ENCODE peak calls at places on chromosomes 6 and 20, in four cellular contexts. One of them, this sample, is unnamed.

GRCh38 chr6:37693546-37694250 is 4.0 kb downstream of the MDGA1 start:
- DNase-seq in heart left ventricle: no peak
- DNase-seq in GM12892: no peak
- DNase-seq in activated naive CD8-positive, alpha-beta T cell treated with anti-CD3 and anti-CD28 coated beads, Interleukin-2, amount 50 U/mL, for 24 hours: no peak
- DNase-seq in this sample: no peak

GRCh38 chr6:41581381-41581991 is 35.3 kb downstream of the FOXP4 start:
- DNase-seq in heart left ventricle: peak
- DNase-seq in GM12892: no peak
- DNase-seq in activated naive CD8-positive, alpha-beta T cell treated with anti-CD3 and anti-CD28 coated beads, Interleukin-2, amount 50 U/mL, for 24 hours: no peak
- DNase-seq in this sample: no peak

GRCh38 chr6:16519265-16520242 is 241.7 kb downstream of the ATXN1 start:
- DNase-seq in heart left ventricle: no peak
- DNase-seq in GM12892: no peak
- DNase-seq in activated naive CD8-positive, alpha-beta T cell treated with anti-CD3 and anti-CD28 coated beads, Interleukin-2, amount 50 U/mL, for 24 hours: no peak
- DNase-seq in this sample: no peak

GRCh38 chr20:45450097-45450818 is 19.3 kb upstream of the WFDC2 start:
- DNase-seq in heart left ventricle: no peak
- DNase-seq in GM12892: no peak
- DNase-seq in activated naive CD8-positive, alpha-beta T cell treated with anti-CD3 and anti-CD28 coated beads, Interleukin-2, amount 50 U/mL, for 24 hours: no peak
- DNase-seq in this sample: no peak

GRCh38 chr6:152776833-152777232 is 26.2 kb downstream of the VIP start:
- DNase-seq in heart left ventricle: no peak
- DNase-seq in GM12892: no peak
- DNase-seq in activated naive CD8-positive, alpha-beta T cell treated with anti-CD3 and anti-CD28 coated beads, Interleukin-2, amount 50 U/mL, for 24 hours: no peak
- DNase-seq in this sample: no peak

GRCh38 chr20:38141154-38141888 is 23.7 kb downstream of the TGM2 start:
- DNase-seq in heart left ventricle: no peak
- DNase-seq in GM12892: no peak
- DNase-seq in activated naive CD8-positive, alpha-beta T cell treated with anti-CD3 and anti-CD28 coated beads, Interleukin-2, amount 50 U/mL, for 24 hours: no peak
- DNase-seq in this sample: no peak

GRCh38 chr6:15061176-15061575 is 184.7 kb upstream of the JARID2 start:
- DNase-seq in heart left ventricle: peak
- DNase-seq in GM12892: no peak
- DNase-seq in activated naive CD8-positive, alpha-beta T cell treated with anti-CD3 and anti-CD28 coated beads, Interleukin-2, amount 50 U/mL, for 24 hours: no peak
- DNase-seq in this sample: no peak

GRCh38 chr6:158041788-158042187 is 60.1 kb downstream of the SYNJ2 start:
- DNase-seq in heart left ventricle: no peak
- DNase-seq in GM12892: no peak
- DNase-seq in activated naive CD8-positive, alpha-beta T cell treated with anti-CD3 and anti-CD28 coated beads, Interleukin-2, amount 50 U/mL, for 24 hours: no peak
- DNase-seq in this sample: no peak

GRCh38 chr6:91672201-91672600 is 1085.3 kb upstream of the MAP3K7 start:
- DNase-seq in heart left ventricle: no peak
- DNase-seq in GM12892: no peak
- DNase-seq in activated naive CD8-positive, alpha-beta T cell treated with anti-CD3 and anti-CD28 coated beads, Interleukin-2, amount 50 U/mL, for 24 hours: no peak
- DNase-seq in this sample: no peak

GRCh38 chr6:41939848-41940758 is 1.5 kb downstream of the CCND3 start:
- DNase-seq in heart left ventricle: no peak
- DNase-seq in GM12892: no peak
- DNase-seq in activated naive CD8-positive, alpha-beta T cell treated with anti-CD3 and anti-CD28 coated beads, Interleukin-2, amount 50 U/mL, for 24 hours: peak
- DNase-seq in this sample: peak

GRCh38 chr6:7129784-7130569 is 22.2 kb downstream of the RREB1 start:
- DNase-seq in heart left ventricle: no peak
- DNase-seq in GM12892: no peak
- DNase-seq in activated naive CD8-positive, alpha-beta T cell treated with anti-CD3 and anti-CD28 coated beads, Interleukin-2, amount 50 U/mL, for 24 hours: peak
- DNase-seq in this sample: no peak

GRCh38 chr6:42294759-42295158 is 77.1 kb upstream of the MRPS10 start:
- DNase-seq in heart left ventricle: no peak
- DNase-seq in GM12892: no peak
- DNase-seq in activated naive CD8-positive, alpha-beta T cell treated with anti-CD3 and anti-CD28 coated beads, Interleukin-2, amount 50 U/mL, for 24 hours: no peak
- DNase-seq in this sample: no peak

GRCh38 chr6:147173675-147174339 is 30.4 kb upstream of the STXBP5 start:
- DNase-seq in heart left ventricle: no peak
- DNase-seq in GM12892: no peak
- DNase-seq in activated naive CD8-positive, alpha-beta T cell treated with anti-CD3 and anti-CD28 coated beads, Interleukin-2, amount 50 U/mL, for 24 hours: no peak
- DNase-seq in this sample: no peak

GRCh38 chr20:31704225-31705119 is 18.2 kb downstream of the BCL2L1 start:
- DNase-seq in heart left ventricle: no peak
- DNase-seq in GM12892: no peak
- DNase-seq in activated naive CD8-positive, alpha-beta T cell treated with anti-CD3 and anti-CD28 coated beads, Interleukin-2, amount 50 U/mL, for 24 hours: no peak
- DNase-seq in this sample: no peak

GRCh38 chr6:16148498-16148897 is 19.6 kb downstream of the MYLIP start:
- DNase-seq in heart left ventricle: no peak
- DNase-seq in GM12892: no peak
- DNase-seq in activated naive CD8-positive, alpha-beta T cell treated with anti-CD3 and anti-CD28 coated beads, Interleukin-2, amount 50 U/mL, for 24 hours: no peak
- DNase-seq in this sample: no peak

GRCh38 chr6:135531954-135532490 is 34.5 kb upstream of the AHI1 start:
- DNase-seq in heart left ventricle: no peak
- DNase-seq in GM12892: no peak
- DNase-seq in activated naive CD8-positive, alpha-beta T cell treated with anti-CD3 and anti-CD28 coated beads, Interleukin-2, amount 50 U/mL, for 24 hours: no peak
- DNase-seq in this sample: no peak

GRCh38 chr6:73923899-73924485 is 228.0 kb downstream of the CD109 start:
- DNase-seq in heart left ventricle: peak
- DNase-seq in GM12892: no peak
- DNase-seq in activated naive CD8-positive, alpha-beta T cell treated with anti-CD3 and anti-CD28 coated beads, Interleukin-2, amount 50 U/mL, for 24 hours: no peak
- DNase-seq in this sample: no peak

GRCh38 chr6:138230759-138231398 is 12.6 kb upstream of the PBOV1 start:
- DNase-seq in heart left ventricle: no peak
- DNase-seq in GM12892: no peak
- DNase-seq in activated naive CD8-positive, alpha-beta T cell treated with anti-CD3 and anti-CD28 coated beads, Interleukin-2, amount 50 U/mL, for 24 hours: no peak
- DNase-seq in this sample: no peak

GRCh38 chr6:34508425-34508824 is 42.5 kb downstream of the PACSIN1 start:
- DNase-seq in heart left ventricle: no peak
- DNase-seq in GM12892: no peak
- DNase-seq in activated naive CD8-positive, alpha-beta T cell treated with anti-CD3 and anti-CD28 coated beads, Interleukin-2, amount 50 U/mL, for 24 hours: no peak
- DNase-seq in this sample: no peak

GRCh38 chr20:24382330-24382729 is 87.1 kb upstream of the SYNDIG1 start:
- DNase-seq in heart left ventricle: peak
- DNase-seq in GM12892: no peak
- DNase-seq in activated naive CD8-positive, alpha-beta T cell treated with anti-CD3 and anti-CD28 coated beads, Interleukin-2, amount 50 U/mL, for 24 hours: no peak
- DNase-seq in this sample: no peak

GRCh38 chr6:105835373-105835772 is 250.8 kb upstream of the PRDM1 start:
- DNase-seq in heart left ventricle: no peak
- DNase-seq in GM12892: no peak
- DNase-seq in activated naive CD8-positive, alpha-beta T cell treated with anti-CD3 and anti-CD28 coated beads, Interleukin-2, amount 50 U/mL, for 24 hours: no peak
- DNase-seq in this sample: no peak

GRCh38 chr6:75201901-75202672 is 3.8 kb downstream of the COL12A1 start:
- DNase-seq in heart left ventricle: peak
- DNase-seq in GM12892: peak
- DNase-seq in activated naive CD8-positive, alpha-beta T cell treated with anti-CD3 and anti-CD28 coated beads, Interleukin-2, amount 50 U/mL, for 24 hours: peak
- DNase-seq in this sample: no peak

GRCh38 chr20:52761867-52762266 is 210.3 kb upstream of the TSHZ2 start:
- DNase-seq in heart left ventricle: no peak
- DNase-seq in GM12892: no peak
- DNase-seq in activated naive CD8-positive, alpha-beta T cell treated with anti-CD3 and anti-CD28 coated beads, Interleukin-2, amount 50 U/mL, for 24 hours: no peak
- DNase-seq in this sample: no peak

GRCh38 chr20:56343861-56344381 is 14.9 kb upstream of the FAM210B start:
- DNase-seq in heart left ventricle: peak
- DNase-seq in GM12892: peak
- DNase-seq in activated naive CD8-positive, alpha-beta T cell treated with anti-CD3 and anti-CD28 coated beads, Interleukin-2, amount 50 U/mL, for 24 hours: peak
- DNase-seq in this sample: no peak

GRCh38 chr20:14235355-14235754 is 102.1 kb downstream of the FLRT3 start:
- DNase-seq in heart left ventricle: no peak
- DNase-seq in GM12892: no peak
- DNase-seq in activated naive CD8-positive, alpha-beta T cell treated with anti-CD3 and anti-CD28 coated beads, Interleukin-2, amount 50 U/mL, for 24 hours: no peak
- DNase-seq in this sample: no peak

GRCh38 chr20:33732166-33732970 is 572 bp downstream of the ZNF341 start:
- DNase-seq in heart left ventricle: peak
- DNase-seq in GM12892: peak
- DNase-seq in activated naive CD8-positive, alpha-beta T cell treated with anti-CD3 and anti-CD28 coated beads, Interleukin-2, amount 50 U/mL, for 24 hours: peak
- DNase-seq in this sample: no peak